ENCODE peak calls at places on chromosome 13, in five cellular contexts. One of them, this sample, is unnamed.

GRCh38 chr13:100789968-100790367 is 115.4 kb upstream of the TMTC4 start:
- DNase-seq in psoas muscle: no peak
- DNase-seq in midbrain: no peak
- DNase-seq in GM06990: peak; percentile 41
- DNase-seq in fibroblast of villous mesenchyme: no peak
- DNase-seq in this sample: no peak

GRCh38 chr13:26978081-26978860 is 193.3 kb downstream of the USP12 start:
- DNase-seq in psoas muscle: no peak
- DNase-seq in midbrain: no peak
- DNase-seq in GM06990: no peak
- DNase-seq in fibroblast of villous mesenchyme: no peak
- DNase-seq in this sample: no peak

GRCh38 chr13:43411741-43412140 is 375.0 kb downstream of the ENOX1 start:
- DNase-seq in psoas muscle: peak; percentile 26
- DNase-seq in midbrain: peak; percentile 49
- DNase-seq in GM06990: no peak
- DNase-seq in fibroblast of villous mesenchyme: peak; percentile 14
- DNase-seq in this sample: no peak

GRCh38 chr13:102677122-102677521 is 17.7 kb downstream of the METTL21C start:
- DNase-seq in psoas muscle: no peak
- DNase-seq in midbrain: no peak
- DNase-seq in GM06990: no peak
- DNase-seq in fibroblast of villous mesenchyme: no peak
- DNase-seq in this sample: no peak

GRCh38 chr13:59112375-59112774 is 1051.4 kb downstream of the DIAPH3 start:
- DNase-seq in psoas muscle: no peak
- DNase-seq in midbrain: peak; percentile 43
- DNase-seq in GM06990: no peak
- DNase-seq in fibroblast of villous mesenchyme: peak; percentile 85
- DNase-seq in this sample: no peak

GRCh38 chr13:113918580-113918979 is 54.7 kb upstream of the GAS6 start:
- DNase-seq in psoas muscle: no peak
- DNase-seq in midbrain: no peak
- DNase-seq in GM06990: no peak
- DNase-seq in fibroblast of villous mesenchyme: no peak
- DNase-seq in this sample: no peak

GRCh38 chr13:90683711-90684131 is 663.8 kb upstream of the MIR17HG start:
- DNase-seq in psoas muscle: no peak
- DNase-seq in midbrain: no peak
- DNase-seq in GM06990: no peak
- DNase-seq in fibroblast of villous mesenchyme: no peak
- DNase-seq in this sample: no peak

GRCh38 chr13:110103026-110103425 is 203.9 kb downstream of the COL4A1 start:
- DNase-seq in psoas muscle: no peak
- DNase-seq in midbrain: no peak
- DNase-seq in GM06990: no peak
- DNase-seq in fibroblast of villous mesenchyme: peak; percentile 62
- DNase-seq in this sample: no peak

GRCh38 chr13:35016362-35017148 is 74.5 kb downstream of the NBEA start:
- DNase-seq in psoas muscle: no peak
- DNase-seq in midbrain: peak; percentile 13
- DNase-seq in GM06990: no peak
- DNase-seq in fibroblast of villous mesenchyme: no peak
- DNase-seq in this sample: no peak

GRCh38 chr13:48320906-48321510 is 17.5 kb downstream of the RB1 start:
- DNase-seq in psoas muscle: no peak
- DNase-seq in midbrain: no peak
- DNase-seq in GM06990: no peak
- DNase-seq in fibroblast of villous mesenchyme: no peak
- DNase-seq in this sample: no peak

GRCh38 chr13:19590423-19590822 is 29.1 kb upstream of the TPTE2 start:
- DNase-seq in psoas muscle: no peak
- DNase-seq in midbrain: no peak
- DNase-seq in GM06990: no peak
- DNase-seq in fibroblast of villous mesenchyme: no peak
- DNase-seq in this sample: no peak

GRCh38 chr13:29402168-29402621 is 193.3 kb downstream of the SLC7A1 start:
- DNase-seq in psoas muscle: no peak
- DNase-seq in midbrain: no peak
- DNase-seq in GM06990: no peak
- DNase-seq in fibroblast of villous mesenchyme: peak; percentile 71
- DNase-seq in this sample: no peak

GRCh38 chr13:27201661-27202060 is 30.1 kb upstream of the USP12 start:
- DNase-seq in psoas muscle: no peak
- DNase-seq in midbrain: no peak
- DNase-seq in GM06990: no peak
- DNase-seq in fibroblast of villous mesenchyme: no peak
- DNase-seq in this sample: no peak

GRCh38 chr13:113489171-113489548 is 1.4 kb downstream of the DCUN1D2 start:
- DNase-seq in psoas muscle: no peak
- DNase-seq in midbrain: no peak
- DNase-seq in GM06990: no peak
- DNase-seq in fibroblast of villous mesenchyme: no peak
- DNase-seq in this sample: no peak

GRCh38 chr13:111043575-111043982 is 71.5 kb upstream of the ARHGEF7 start:
- DNase-seq in psoas muscle: peak; percentile 35
- DNase-seq in midbrain: no peak
- DNase-seq in GM06990: no peak
- DNase-seq in fibroblast of villous mesenchyme: peak; percentile 67
- DNase-seq in this sample: no peak

GRCh38 chr13:81001828-81002385 is 661.0 kb upstream of the SPRY2 start:
- DNase-seq in psoas muscle: no peak
- DNase-seq in midbrain: no peak
- DNase-seq in GM06990: no peak
- DNase-seq in fibroblast of villous mesenchyme: no peak
- DNase-seq in this sample: no peak

GRCh38 chr13:39656325-39656677 is 839 bp downstream of the COG6 start:
- DNase-seq in psoas muscle: no peak
- DNase-seq in midbrain: no peak
- DNase-seq in GM06990: no peak
- DNase-seq in fibroblast of villous mesenchyme: peak; percentile 16
- DNase-seq in this sample: no peak

GRCh38 chr13:36549771-36550170 is 117.5 kb downstream of the CCNA1 start:
- DNase-seq in psoas muscle: no peak
- DNase-seq in midbrain: no peak
- DNase-seq in GM06990: no peak
- DNase-seq in fibroblast of villous mesenchyme: no peak
- DNase-seq in this sample: no peak

GRCh38 chr13:109657395-109657794 is 129.0 kb downstream of the IRS2 start:
- DNase-seq in psoas muscle: no peak
- DNase-seq in midbrain: no peak
- DNase-seq in GM06990: no peak
- DNase-seq in fibroblast of villous mesenchyme: no peak
- DNase-seq in this sample: no peak

GRCh38 chr13:111898956-111899713 is 167.8 kb upstream of the SOX1 start:
- DNase-seq in psoas muscle: no peak
- DNase-seq in midbrain: no peak
- DNase-seq in GM06990: no peak
- DNase-seq in fibroblast of villous mesenchyme: no peak
- DNase-seq in this sample: no peak

GRCh38 chr13:50320297-50320862 is 305.1 kb downstream of the KCNRG start:
- DNase-seq in psoas muscle: no peak
- DNase-seq in midbrain: no peak
- DNase-seq in GM06990: no peak
- DNase-seq in fibroblast of villous mesenchyme: peak; percentile 53
- DNase-seq in this sample: no peak

GRCh38 chr13:76856141-76856571 is 30.0 kb downstream of the KCTD12 start:
- DNase-seq in psoas muscle: no peak
- DNase-seq in midbrain: no peak
- DNase-seq in GM06990: no peak
- DNase-seq in fibroblast of villous mesenchyme: peak; percentile 59
- DNase-seq in this sample: no peak

GRCh38 chr13:105147481-105147880 is 1388.0 kb downstream of the EFNB2 start:
- DNase-seq in psoas muscle: no peak
- DNase-seq in midbrain: no peak
- DNase-seq in GM06990: no peak
- DNase-seq in fibroblast of villous mesenchyme: no peak
- DNase-seq in this sample: no peak

GRCh38 chr13:99746857-99747710 is 224.5 kb downstream of the ZIC5 start:
- DNase-seq in psoas muscle: no peak
- DNase-seq in midbrain: no peak
- DNase-seq in GM06990: no peak
- DNase-seq in fibroblast of villous mesenchyme: no peak
- DNase-seq in this sample: no peak

GRCh38 chr13:60584976-60585375 is 188.0 kb downstream of the TDRD3 start:
- DNase-seq in psoas muscle: no peak
- DNase-seq in midbrain: peak; percentile 64
- DNase-seq in GM06990: no peak
- DNase-seq in fibroblast of villous mesenchyme: no peak
- DNase-seq in this sample: no peak

GRCh38 chr13:44649118-44649455 is 73.0 kb upstream of the TSC22D1 start:
- DNase-seq in psoas muscle: no peak
- DNase-seq in midbrain: no peak
- DNase-seq in GM06990: no peak
- DNase-seq in fibroblast of villous mesenchyme: no peak
- DNase-seq in this sample: no peak

GRCh38 chr13:25232937-25233515 is 54.3 kb downstream of the MTMR6 start:
- DNase-seq in psoas muscle: no peak
- DNase-seq in midbrain: peak; percentile 63
- DNase-seq in GM06990: no peak
- DNase-seq in fibroblast of villous mesenchyme: peak; percentile 36
- DNase-seq in this sample: peak; percentile 27

GRCh38 chr13:50994651-50995050 is 85.1 kb downstream of the RNASEH2B start:
- DNase-seq in psoas muscle: no peak
- DNase-seq in midbrain: no peak
- DNase-seq in GM06990: no peak
- DNase-seq in fibroblast of villous mesenchyme: no peak
- DNase-seq in this sample: no peak

GRCh38 chr13:24511019-24511823 is 1.4 kb downstream of the PARP4 start:
- DNase-seq in psoas muscle: no peak
- DNase-seq in midbrain: no peak
- DNase-seq in GM06990: peak; percentile 46
- DNase-seq in fibroblast of villous mesenchyme: peak; percentile 91
- DNase-seq in this sample: no peak

GRCh38 chr13:96848275-96848674 is 146.0 kb downstream of the OXGR1 start:
- DNase-seq in psoas muscle: no peak
- DNase-seq in midbrain: no peak
- DNase-seq in GM06990: no peak
- DNase-seq in fibroblast of villous mesenchyme: no peak
- DNase-seq in this sample: no peak

GRCh38 chr13:32087955-32088747 is 56.6 kb downstream of the FRY start:
- DNase-seq in psoas muscle: no peak
- DNase-seq in midbrain: no peak
- DNase-seq in GM06990: no peak
- DNase-seq in fibroblast of villous mesenchyme: no peak
- DNase-seq in this sample: no peak

GRCh38 chr13:100798739-100799361 is 124.3 kb upstream of the TMTC4 start:
- DNase-seq in psoas muscle: no peak
- DNase-seq in midbrain: no peak
- DNase-seq in GM06990: no peak
- DNase-seq in fibroblast of villous mesenchyme: no peak
- DNase-seq in this sample: no peak

GRCh38 chr13:79749556-79749955 is 268.6 kb downstream of the NDFIP2 start:
- DNase-seq in psoas muscle: no peak
- DNase-seq in midbrain: no peak
- DNase-seq in GM06990: no peak
- DNase-seq in fibroblast of villous mesenchyme: peak; percentile 28
- DNase-seq in this sample: no peak

GRCh38 chr13:101681834-101682233 is 229.4 kb downstream of the ITGBL1 start:
- DNase-seq in psoas muscle: no peak
- DNase-seq in midbrain: no peak
- DNase-seq in GM06990: no peak
- DNase-seq in fibroblast of villous mesenchyme: peak; percentile 21
- DNase-seq in this sample: no peak

This sample was measured in NCI-H2081 treated with DMSO at 0.1 percent for 48 hours.